ENCODE peak calls at places on chromosomes 7 and 10, in seven cellular contexts. P, Q, W, L, Z, H and M are unnamed samples.

GRCh38 chr7:149624006-149624405 is 126.4 kb upstream of the ZNF746 start:
- DNase-seq in P (no peak), Q (no peak), W (peak), L (peak), Z (peak), H (no peak), M (no peak)

GRCh38 chr10:118166951-118167350 is 120.2 kb upstream of the RAB11FIP2 start:
- DNase-seq in P (no peak), Q (no peak), W (no peak), L (no peak), Z (no peak), H (no peak), M (no peak)

GRCh38 chr7:121493553-121493952 is 97.4 kb upstream of the FAM3C start:
- DNase-seq in P (no peak), Q (no peak), W (no peak), L (no peak), Z (no peak), H (no peak), M (no peak)

GRCh38 chr7:98418271-98418635 is 17.4 kb upstream of the BAIAP2L1 start:
- DNase-seq in P (no peak), Q (no peak), W (no peak), L (no peak), Z (no peak), H (no peak), M (no peak)

GRCh38 chr10:91582063-91582673 is 50.7 kb downstream of the PPP1R3C start:
- DNase-seq in P (no peak), Q (no peak), W (no peak), L (no peak), Z (no peak), H (peak), M (no peak)

GRCh38 chr10:29607576-29607975 is 27.2 kb downstream of the SVIL start:
- DNase-seq in P (no peak), Q (no peak), W (no peak), L (no peak), Z (no peak), H (no peak), M (no peak)

GRCh38 chr7:36021367-36021766 is 131.7 kb upstream of the EEPD1 start:
- DNase-seq in P (no peak), Q (no peak), W (no peak), L (peak), Z (no peak), H (no peak), M (no peak)

GRCh38 chr10:67772894-67773511 is 65.0 kb downstream of the DNAJC12 start:
- DNase-seq in P (no peak), Q (no peak), W (no peak), L (no peak), Z (no peak), H (no peak), M (no peak)

GRCh38 chr10:110923856-110924493 is 4.6 kb downstream of the SHOC2 start:
- DNase-seq in P (no peak), Q (no peak), W (no peak), L (no peak), Z (no peak), H (no peak), M (no peak)

GRCh38 chr7:31776616-31777015 is 89.6 kb downstream of the PPP1R17 start:
- DNase-seq in P (no peak), Q (no peak), W (peak), L (peak), Z (no peak), H (no peak), M (no peak)

GRCh38 chr7:95623788-95624187 is 27.5 kb upstream of the PDK4 start:
- DNase-seq in P (no peak), Q (no peak), W (no peak), L (no peak), Z (no peak), H (no peak), M (no peak)

GRCh38 chr10:5460468-5461200 is 38.7 kb downstream of the CALML5 start:
- DNase-seq in P (no peak), Q (no peak), W (no peak), L (no peak), Z (no peak), H (no peak), M (no peak)

GRCh38 chr10:25820496-25821415 is 113.3 kb upstream of the MYO3A start:
- DNase-seq in P (no peak), Q (no peak), W (no peak), L (no peak), Z (no peak), H (no peak), M (no peak)

GRCh38 chr10:83603708-83604107 is 535.6 kb upstream of the GHITM start:
- DNase-seq in P (no peak), Q (no peak), W (no peak), L (peak), Z (no peak), H (no peak), M (no peak)

GRCh38 chr7:130900471-130901076 is 166.6 kb upstream of the KLF14 start:
- DNase-seq in P (no peak), Q (no peak), W (no peak), L (no peak), Z (no peak), H (no peak), M (no peak)

GRCh38 chr10:43574906-43575305 is 490 bp upstream of the ZNF239 start:
- DNase-seq in P (no peak), Q (no peak), W (no peak), L (no peak), Z (no peak), H (no peak), M (no peak)

GRCh38 chr7:44530990-44531389 is 10.1 kb downstream of the NPC1L1 start:
- DNase-seq in P (no peak), Q (no peak), W (no peak), L (no peak), Z (no peak), H (no peak), M (no peak)

GRCh38 chr10:9111983-9112382 is 1057.5 kb downstream of the GATA3 start:
- DNase-seq in P (no peak), Q (no peak), W (no peak), L (no peak), Z (no peak), H (no peak), M (no peak)

GRCh38 chr10:15879663-15880062 is 19.4 kb upstream of the MINDY3 start:
- DNase-seq in P (no peak), Q (no peak), W (no peak), L (no peak), Z (no peak), H (no peak), M (no peak)

GRCh38 chr7:55514546-55515265 is 57.6 kb downstream of the VOPP1 start:
- DNase-seq in P (no peak), Q (no peak), W (no peak), L (no peak), Z (no peak), H (no peak), M (no peak)

GRCh38 chr7:27179503-27180430 is 5.3 kb downstream of the HOXA11 start:
- DNase-seq in P (no peak), Q (peak), W (peak), L (peak), Z (peak), H (peak), M (no peak)

GRCh38 chr10:113524120-113524519 is 28.7 kb upstream of the HABP2 start:
- DNase-seq in P (no peak), Q (no peak), W (no peak), L (no peak), Z (no peak), H (no peak), M (no peak)

GRCh38 chr7:47776335-47776734 is 171.9 kb downstream of the PKD1L1 start:
- DNase-seq in P (no peak), Q (no peak), W (no peak), L (no peak), Z (no peak), H (no peak), M (no peak)

GRCh38 chr7:155062431-155062830 is 7.7 kb upstream of the HTR5A start:
- DNase-seq in P (no peak), Q (no peak), W (no peak), L (no peak), Z (no peak), H (no peak), M (no peak)
- TF ChIP-seq CTCF in P (no peak), Q (no peak), W (no peak), L (no peak), Z (no peak), H (no peak), M (no peak)

GRCh38 chr7:3451696-3452095 is 150.6 kb downstream of the SDK1 start:
- DNase-seq in P (no peak), Q (no peak), W (no peak), L (no peak), Z (no peak), H (no peak), M (no peak)

GRCh38 chr7:3446786-3447185 is 145.7 kb downstream of the SDK1 start:
- DNase-seq in P (no peak), Q (no peak), W (no peak), L (peak), Z (no peak), H (no peak), M (no peak)
- TF ChIP-seq CTCF in P (no peak), Q (no peak), W (no peak), L (no peak), Z (no peak), H (no peak), M (no peak)

GRCh38 chr7:106178593-106179134 is 66.6 kb upstream of the SYPL1 start:
- DNase-seq in P (no peak), Q (no peak), W (peak), L (peak), Z (no peak), H (no peak), M (no peak)
- TF ChIP-seq CTCF in P (no peak), Q (no peak), W (peak), L (peak), Z (no peak), H (peak), M (peak)

DNA sequence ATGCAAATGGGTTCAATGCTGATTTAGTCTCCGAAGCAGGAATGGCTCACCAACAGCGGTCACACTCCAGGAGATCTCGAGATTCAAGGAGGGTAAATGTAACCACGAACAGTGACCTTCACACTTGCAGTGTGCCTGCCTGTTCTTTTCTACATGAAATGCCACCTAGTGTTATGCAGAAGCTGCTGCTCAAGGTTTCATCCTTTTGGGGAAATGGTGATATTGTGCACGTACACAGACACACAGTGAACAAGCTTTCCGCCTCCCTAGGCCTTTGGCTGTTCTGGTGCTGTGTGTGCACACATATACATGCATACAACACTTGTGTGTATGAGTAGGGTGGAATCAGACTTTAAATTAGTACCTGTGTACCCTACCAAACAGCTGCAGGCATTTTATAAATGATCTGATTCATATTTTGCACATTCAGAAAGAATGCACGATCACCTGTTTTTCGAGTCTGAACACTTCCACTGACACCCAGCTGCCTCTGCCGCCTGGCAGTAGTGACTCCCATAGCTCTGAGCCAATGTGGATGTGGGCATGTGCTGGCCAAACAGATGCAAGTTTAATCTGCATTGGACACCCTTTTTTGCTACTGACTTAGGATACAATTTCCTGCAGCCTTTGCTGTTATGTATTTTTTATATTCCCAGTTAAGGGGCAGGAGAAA is 100.5 kb downstream of the TACC2 start:
- DNase-seq in P (no peak), Q (no peak), W (peak), L (no peak), Z (no peak), H (no peak), M (no peak)
- TF ChIP-seq CTCF in P (no peak), Q (no peak), W (no peak), L (no peak), Z (no peak), H (no peak), M (no peak)

DNA sequence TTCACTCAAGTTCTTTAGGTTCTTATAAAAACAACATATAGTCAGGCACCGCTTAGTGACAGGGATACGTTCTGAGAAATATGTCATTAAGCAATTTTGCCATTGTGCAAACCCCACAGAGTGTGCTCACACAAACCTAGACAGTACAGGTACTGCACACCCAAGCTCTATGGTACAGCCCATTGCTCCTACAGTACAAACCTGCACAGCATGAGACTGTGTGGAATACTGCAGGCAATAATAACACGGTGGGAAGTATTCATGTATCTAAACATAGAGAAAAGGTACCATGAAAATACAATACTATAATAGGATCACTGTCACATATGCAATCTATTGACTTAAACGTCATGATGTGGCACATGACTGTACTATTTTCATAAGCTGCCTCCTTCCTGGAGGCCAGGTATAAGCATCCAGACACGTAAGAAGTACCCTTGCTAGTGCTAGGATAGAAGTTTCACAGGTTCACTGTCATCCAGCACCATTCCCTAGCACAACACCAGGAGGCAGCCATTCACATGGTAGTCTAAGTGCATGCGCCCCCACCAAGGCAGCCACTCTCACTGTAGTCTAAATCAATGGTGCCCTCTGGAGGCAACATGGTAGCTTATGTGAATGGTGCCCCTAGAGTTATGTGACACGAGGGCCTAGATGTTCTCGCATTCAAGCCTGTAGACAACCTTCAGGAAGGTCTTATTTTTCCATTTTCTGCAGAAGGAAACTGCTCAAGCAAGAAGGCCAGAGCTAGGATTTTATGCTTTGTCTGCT is 98.5 kb downstream of the ARHGAP22 start:
- DNase-seq in P (no peak), Q (no peak), W (no peak), L (peak), Z (no peak), H (no peak), M (peak)
- TF ChIP-seq CTCF in P (peak), Q (no peak), W (no peak), L (peak), Z (peak), H (peak), M (peak)